ENCODE peak calls at places on chromosomes 4 and X, in nine cellular contexts. One of them, this sample, is unnamed.

GRCh38 chrX:42098897-42099296 is 175.5 kb upstream of the CASK start:
- DNase-seq in effector memory CD4-positive, alpha-beta T cell: no peak
- DNase-seq in GM23248: no peak
- DNase-seq in CD8-positive, alpha-beta memory T cell: no peak
- DNase-seq in lung: no peak
- DNase-seq in H9: peak
- DNase-seq in CD8-positive, alpha-beta T cell: no peak
- DNase-seq in uterus: no peak
- DNase-seq in neuronal stem cell: no peak
- DNase-seq in this sample: no peak

GRCh38 chrX:13266641-13267420 is 53.0 kb downstream of the ATXN3L start:
- DNase-seq in effector memory CD4-positive, alpha-beta T cell: no peak
- DNase-seq in GM23248: peak
- DNase-seq in CD8-positive, alpha-beta memory T cell: no peak
- DNase-seq in lung: no peak
- DNase-seq in H9: no peak
- DNase-seq in CD8-positive, alpha-beta T cell: no peak
- DNase-seq in uterus: no peak
- DNase-seq in neuronal stem cell: peak
- DNase-seq in this sample: no peak

GRCh38 chr4:84856468-84856867 is 110.0 kb downstream of the WDFY3 start:
- DNase-seq in effector memory CD4-positive, alpha-beta T cell: no peak
- DNase-seq in GM23248: no peak
- DNase-seq in CD8-positive, alpha-beta memory T cell: no peak
- DNase-seq in lung: no peak
- DNase-seq in H9: no peak
- DNase-seq in CD8-positive, alpha-beta T cell: no peak
- DNase-seq in uterus: no peak
- DNase-seq in neuronal stem cell: no peak
- DNase-seq in this sample: no peak

GRCh38 chr4:181582595-181582994 is 660.6 kb upstream of the TENM3 start:
- DNase-seq in effector memory CD4-positive, alpha-beta T cell: no peak
- DNase-seq in GM23248: no peak
- DNase-seq in CD8-positive, alpha-beta memory T cell: no peak
- DNase-seq in lung: no peak
- DNase-seq in H9: no peak
- DNase-seq in CD8-positive, alpha-beta T cell: no peak
- DNase-seq in uterus: no peak
- DNase-seq in neuronal stem cell: no peak
- DNase-seq in this sample: no peak

GRCh38 chr4:149166365-149166764 is 649.3 kb downstream of the IQCM start:
- DNase-seq in effector memory CD4-positive, alpha-beta T cell: no peak
- DNase-seq in GM23248: peak
- DNase-seq in CD8-positive, alpha-beta memory T cell: no peak
- DNase-seq in lung: no peak
- DNase-seq in H9: no peak
- DNase-seq in CD8-positive, alpha-beta T cell: no peak
- DNase-seq in uterus: no peak
- DNase-seq in neuronal stem cell: no peak
- DNase-seq in this sample: no peak

GRCh38 chr4:24578364-24578763 is 6.0 kb downstream of the DHX15 start:
- DNase-seq in effector memory CD4-positive, alpha-beta T cell: no peak
- DNase-seq in GM23248: no peak
- DNase-seq in CD8-positive, alpha-beta memory T cell: no peak
- DNase-seq in lung: no peak
- DNase-seq in H9: no peak
- DNase-seq in CD8-positive, alpha-beta T cell: no peak
- DNase-seq in uterus: no peak
- DNase-seq in neuronal stem cell: no peak
- DNase-seq in this sample: no peak

GRCh38 chr4:88599298-88599697 is 7.0 kb downstream of the HERC3 start:
- DNase-seq in effector memory CD4-positive, alpha-beta T cell: no peak
- DNase-seq in GM23248: peak
- DNase-seq in CD8-positive, alpha-beta memory T cell: no peak
- DNase-seq in lung: no peak
- DNase-seq in H9: no peak
- DNase-seq in CD8-positive, alpha-beta T cell: no peak
- DNase-seq in uterus: no peak
- DNase-seq in neuronal stem cell: no peak
- DNase-seq in this sample: no peak

GRCh38 chrX:101257448-101258259 is 33.5 kb downstream of the TAF7L start:
- DNase-seq in effector memory CD4-positive, alpha-beta T cell: no peak
- DNase-seq in GM23248: peak
- DNase-seq in CD8-positive, alpha-beta memory T cell: no peak
- DNase-seq in lung: no peak
- DNase-seq in H9: no peak
- DNase-seq in CD8-positive, alpha-beta T cell: no peak
- DNase-seq in uterus: no peak
- DNase-seq in neuronal stem cell: no peak
- DNase-seq in this sample: no peak

GRCh38 chrX:153830632-153831434 is 489 bp upstream of the PDZD4 start:
- DNase-seq in effector memory CD4-positive, alpha-beta T cell: no peak
- DNase-seq in GM23248: peak
- DNase-seq in CD8-positive, alpha-beta memory T cell: no peak
- DNase-seq in lung: no peak
- DNase-seq in H9: no peak
- DNase-seq in CD8-positive, alpha-beta T cell: no peak
- DNase-seq in uterus: no peak
- DNase-seq in neuronal stem cell: no peak
- DNase-seq in this sample: no peak

GRCh38 chr4:173169428-173170209 is 1.0 kb downstream of the GALNT7 start:
- DNase-seq in effector memory CD4-positive, alpha-beta T cell: peak
- DNase-seq in GM23248: peak
- DNase-seq in CD8-positive, alpha-beta memory T cell: peak
- DNase-seq in lung: peak
- DNase-seq in H9: peak
- DNase-seq in CD8-positive, alpha-beta T cell: peak
- DNase-seq in uterus: peak
- DNase-seq in neuronal stem cell: peak
- DNase-seq in this sample: no peak

DNA sequence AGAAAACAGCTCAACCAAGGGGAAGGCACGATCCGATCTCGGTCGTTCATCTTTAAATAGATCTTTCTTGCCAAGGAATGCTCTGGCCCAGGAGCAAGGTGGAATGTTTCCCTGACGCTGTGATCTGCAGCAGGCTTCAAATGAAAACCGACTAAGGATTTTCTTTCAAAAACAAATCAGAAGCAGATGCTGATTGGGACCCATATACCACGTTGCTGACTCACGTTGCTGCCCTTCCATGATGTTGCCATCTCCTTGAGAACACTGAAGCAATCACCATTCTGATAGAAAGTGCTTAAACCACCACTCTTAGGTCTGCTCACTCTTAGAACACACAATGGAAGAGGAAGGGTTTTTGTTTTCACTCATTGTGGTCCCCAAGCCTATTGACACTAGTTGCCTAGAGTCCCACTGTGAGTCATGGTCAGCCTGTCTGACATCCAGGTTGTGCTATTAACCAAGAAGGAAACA is 26.1 kb downstream of the LAMTOR3 start:
- DNase-seq in effector memory CD4-positive, alpha-beta T cell: no peak
- DNase-seq in GM23248: peak
- DNase-seq in CD8-positive, alpha-beta memory T cell: no peak
- DNase-seq in lung: no peak
- DNase-seq in H9: peak
- DNase-seq in CD8-positive, alpha-beta T cell: no peak
- DNase-seq in uterus: no peak
- DNase-seq in neuronal stem cell: no peak
- DNase-seq in this sample: no peak
- H3K27ac ChIP-seq in effector memory CD4-positive, alpha-beta T cell: no peak
- H3K27ac ChIP-seq in GM23248: peak
- H3K27ac ChIP-seq in CD8-positive, alpha-beta memory T cell: no peak
- H3K27ac ChIP-seq in lung: no peak
- H3K27ac ChIP-seq in H9: no peak
- H3K27ac ChIP-seq in CD8-positive, alpha-beta T cell: no peak
- H3K27ac ChIP-seq in uterus: peak
- H3K27ac ChIP-seq in neuronal stem cell: no peak
- H3K27ac ChIP-seq in this sample: no peak

GRCh38 chr4:107094332-107094731 is 58.2 kb upstream of the DKK2 start:
- DNase-seq in effector memory CD4-positive, alpha-beta T cell: no peak
- DNase-seq in GM23248: peak
- DNase-seq in CD8-positive, alpha-beta memory T cell: no peak
- DNase-seq in lung: no peak
- DNase-seq in H9: peak
- DNase-seq in CD8-positive, alpha-beta T cell: peak
- DNase-seq in uterus: no peak
- DNase-seq in neuronal stem cell: no peak
- DNase-seq in this sample: no peak
- H3K27ac ChIP-seq in effector memory CD4-positive, alpha-beta T cell: no peak
- H3K27ac ChIP-seq in GM23248: no peak
- H3K27ac ChIP-seq in CD8-positive, alpha-beta memory T cell: no peak
- H3K27ac ChIP-seq in lung: no peak
- H3K27ac ChIP-seq in H9: no peak
- H3K27ac ChIP-seq in CD8-positive, alpha-beta T cell: no peak
- H3K27ac ChIP-seq in uterus: no peak
- H3K27ac ChIP-seq in neuronal stem cell: no peak
- H3K27ac ChIP-seq in this sample: no peak

GRCh38 chrX:46262299-46262698 is 282.9 kb downstream of the ZNF674 start:
- DNase-seq in effector memory CD4-positive, alpha-beta T cell: no peak
- DNase-seq in GM23248: no peak
- DNase-seq in CD8-positive, alpha-beta memory T cell: no peak
- DNase-seq in lung: no peak
- DNase-seq in H9: no peak
- DNase-seq in CD8-positive, alpha-beta T cell: no peak
- DNase-seq in uterus: no peak
- DNase-seq in neuronal stem cell: no peak
- DNase-seq in this sample: no peak
- H3K27ac ChIP-seq in effector memory CD4-positive, alpha-beta T cell: no peak
- H3K27ac ChIP-seq in GM23248: no peak
- H3K27ac ChIP-seq in CD8-positive, alpha-beta memory T cell: no peak
- H3K27ac ChIP-seq in lung: no peak
- H3K27ac ChIP-seq in H9: no peak
- H3K27ac ChIP-seq in CD8-positive, alpha-beta T cell: no peak
- H3K27ac ChIP-seq in uterus: no peak
- H3K27ac ChIP-seq in neuronal stem cell: no peak
- H3K27ac ChIP-seq in this sample: peak

GRCh38 chr4:37451646-37452045 is 207.1 kb downstream of the NWD2 start:
- DNase-seq in effector memory CD4-positive, alpha-beta T cell: no peak
- DNase-seq in GM23248: no peak
- DNase-seq in CD8-positive, alpha-beta memory T cell: no peak
- DNase-seq in lung: no peak
- DNase-seq in H9: no peak
- DNase-seq in CD8-positive, alpha-beta T cell: no peak
- DNase-seq in uterus: no peak
- DNase-seq in neuronal stem cell: no peak
- DNase-seq in this sample: no peak

GRCh38 chr4:37450911-37451310 is 206.4 kb downstream of the NWD2 start:
- DNase-seq in effector memory CD4-positive, alpha-beta T cell: no peak
- DNase-seq in GM23248: no peak
- DNase-seq in CD8-positive, alpha-beta memory T cell: no peak
- DNase-seq in lung: no peak
- DNase-seq in H9: no peak
- DNase-seq in CD8-positive, alpha-beta T cell: no peak
- DNase-seq in uterus: no peak
- DNase-seq in neuronal stem cell: no peak
- DNase-seq in this sample: no peak

GRCh38 chr4:37454263-37454800 is 209.8 kb downstream of the NWD2 start:
- DNase-seq in effector memory CD4-positive, alpha-beta T cell: no peak
- DNase-seq in GM23248: no peak
- DNase-seq in CD8-positive, alpha-beta memory T cell: no peak
- DNase-seq in lung: no peak
- DNase-seq in H9: no peak
- DNase-seq in CD8-positive, alpha-beta T cell: no peak
- DNase-seq in uterus: no peak
- DNase-seq in neuronal stem cell: no peak
- DNase-seq in this sample: no peak

GRCh38 chr4:37453361-37454262 is 209.1 kb downstream of the NWD2 start:
- DNase-seq in effector memory CD4-positive, alpha-beta T cell: peak
- DNase-seq in GM23248: peak
- DNase-seq in CD8-positive, alpha-beta memory T cell: no peak
- DNase-seq in lung: peak
- DNase-seq in H9: peak
- DNase-seq in CD8-positive, alpha-beta T cell: peak
- DNase-seq in uterus: peak
- DNase-seq in neuronal stem cell: peak
- DNase-seq in this sample: no peak

GRCh38 chr4:37453004-37453360 is 208.4 kb downstream of the NWD2 start:
- DNase-seq in effector memory CD4-positive, alpha-beta T cell: no peak
- DNase-seq in GM23248: peak
- DNase-seq in CD8-positive, alpha-beta memory T cell: no peak
- DNase-seq in lung: peak
- DNase-seq in H9: peak
- DNase-seq in CD8-positive, alpha-beta T cell: no peak
- DNase-seq in uterus: peak
- DNase-seq in neuronal stem cell: peak
- DNase-seq in this sample: peak
- H3K27ac ChIP-seq in effector memory CD4-positive, alpha-beta T cell: no peak
- H3K27ac ChIP-seq in GM23248: no peak
- H3K27ac ChIP-seq in CD8-positive, alpha-beta memory T cell: no peak
- H3K27ac ChIP-seq in lung: no peak
- H3K27ac ChIP-seq in H9: no peak
- H3K27ac ChIP-seq in CD8-positive, alpha-beta T cell: no peak
- H3K27ac ChIP-seq in uterus: peak
- H3K27ac ChIP-seq in neuronal stem cell: no peak
- H3K27ac ChIP-seq in this sample: peak

GRCh38 chrX:107691024-107691448 is 62.7 kb downstream of the PRPS1 start:
- DNase-seq in effector memory CD4-positive, alpha-beta T cell: no peak
- DNase-seq in GM23248: no peak
- DNase-seq in CD8-positive, alpha-beta memory T cell: no peak
- DNase-seq in lung: no peak
- DNase-seq in H9: no peak
- DNase-seq in CD8-positive, alpha-beta T cell: no peak
- DNase-seq in uterus: no peak
- DNase-seq in neuronal stem cell: no peak
- DNase-seq in this sample: no peak
- H3K27ac ChIP-seq in effector memory CD4-positive, alpha-beta T cell: no peak
- H3K27ac ChIP-seq in GM23248: no peak
- H3K27ac ChIP-seq in CD8-positive, alpha-beta memory T cell: no peak
- H3K27ac ChIP-seq in lung: no peak
- H3K27ac ChIP-seq in H9: no peak
- H3K27ac ChIP-seq in CD8-positive, alpha-beta T cell: no peak
- H3K27ac ChIP-seq in uterus: no peak
- H3K27ac ChIP-seq in neuronal stem cell: no peak
- H3K27ac ChIP-seq in this sample: no peak

GRCh38 chr4:152936446-152937279 is 540 bp downstream of the FHDC1 start:
- DNase-seq in effector memory CD4-positive, alpha-beta T cell: no peak
- DNase-seq in GM23248: peak
- DNase-seq in CD8-positive, alpha-beta memory T cell: no peak
- DNase-seq in lung: no peak
- DNase-seq in H9: peak
- DNase-seq in CD8-positive, alpha-beta T cell: no peak
- DNase-seq in uterus: peak
- DNase-seq in neuronal stem cell: peak
- DNase-seq in this sample: no peak
- H3K27ac ChIP-seq in effector memory CD4-positive, alpha-beta T cell: no peak
- H3K27ac ChIP-seq in GM23248: no peak
- H3K27ac ChIP-seq in CD8-positive, alpha-beta memory T cell: peak
- H3K27ac ChIP-seq in lung: peak
- H3K27ac ChIP-seq in H9: no peak
- H3K27ac ChIP-seq in CD8-positive, alpha-beta T cell: no peak
- H3K27ac ChIP-seq in uterus: no peak
- H3K27ac ChIP-seq in neuronal stem cell: no peak
- H3K27ac ChIP-seq in this sample: peak

GRCh38 chr4:106892786-106893185 is 143.3 kb downstream of the DKK2 start:
- DNase-seq in effector memory CD4-positive, alpha-beta T cell: no peak
- DNase-seq in GM23248: no peak
- DNase-seq in CD8-positive, alpha-beta memory T cell: peak
- DNase-seq in lung: no peak
- DNase-seq in H9: no peak
- DNase-seq in CD8-positive, alpha-beta T cell: no peak
- DNase-seq in uterus: no peak
- DNase-seq in neuronal stem cell: no peak
- DNase-seq in this sample: no peak
- H3K27ac ChIP-seq in effector memory CD4-positive, alpha-beta T cell: no peak
- H3K27ac ChIP-seq in GM23248: no peak
- H3K27ac ChIP-seq in CD8-positive, alpha-beta memory T cell: no peak
- H3K27ac ChIP-seq in lung: no peak
- H3K27ac ChIP-seq in H9: no peak
- H3K27ac ChIP-seq in CD8-positive, alpha-beta T cell: no peak
- H3K27ac ChIP-seq in uterus: no peak
- H3K27ac ChIP-seq in neuronal stem cell: no peak
- H3K27ac ChIP-seq in this sample: no peak